ENCODE peak calls at places on chromosomes 6 and 20, in four cellular contexts. U, S, K and P are unnamed samples.

GRCh38 chr6:126312013-126312665 is 27.8 kb upstream of the CENPW start:
- DNase-seq in S (no peak), U (peak), K (peak), P (no peak)

GRCh38 chr6:1190361-1190760 is 121.5 kb upstream of the FOXQ1 start:
- DNase-seq in K (no peak), S (no peak), U (peak), P (no peak)

GRCh38 chr6:152356659-152357058 is 280.5 kb downstream of the SYNE1 start:
- DNase-seq in S (no peak), K (no peak), U (peak), P (no peak)

GRCh38 chr6:137820425-137820824 is 46.6 kb upstream of the TNFAIP3 start:
- DNase-seq in K (no peak), U (no peak), S (no peak), P (no peak)

GRCh38 chr6:164967102-164967501 is 342.3 kb downstream of the C6orf118 start:
- DNase-seq in U (no peak), K (no peak), S (no peak), P (peak)

GRCh38 chr20:49656304-49656703 is 57.4 kb downstream of the B4GALT5 start:
- DNase-seq in K (no peak), U (no peak), S (no peak), P (no peak)

GRCh38 chr20:31712112-31712553 is 10.5 kb downstream of the BCL2L1 start:
- DNase-seq in K (peak), S (no peak), U (peak), P (no peak)

GRCh38 chr20:49276201-49276894 is 1.5 kb downstream of the ZNFX1 start:
- DNase-seq in K (no peak), U (no peak), S (no peak), P (no peak)

GRCh38 chr6:159170999-159171712 is 2.0 kb downstream of the FNDC1 start:
- DNase-seq in S (no peak), K (no peak), U (no peak), P (no peak)

GRCh38 chr6:37254881-37255280 is 2.7 kb upstream of the TBC1D22B start:
- DNase-seq in U (no peak), S (no peak), K (no peak), P (no peak)

GRCh38 chr6:42101186-42101657 is 41.2 kb downstream of the C6orf132 start:
- DNase-seq in K (no peak), S (no peak), U (peak), P (no peak)

GRCh38 chr20:31833130-31833930 is 12.1 kb downstream of the FOXS1 start:
- DNase-seq in U (peak), K (peak), S (no peak), P (peak)

GRCh38 chr6:24497254-24497989 is 2.7 kb downstream of the ALDH5A1 start:
- DNase-seq in U (no peak), K (no peak), S (no peak), P (no peak)

GRCh38 chr6:6453186-6453585 is 132.7 kb upstream of the F13A1 start:
- DNase-seq in S (no peak), U (no peak), K (no peak), P (no peak)

GRCh38 chr6:44253307-44254101 is 3.8 kb downstream of the SLC35B2 start:
- DNase-seq in K (no peak), U (peak), S (no peak), P (peak)

GRCh38 chr6:30122515-30122914 is 9.6 kb upstream of the TRIM31 start:
- DNase-seq in S (no peak), K (no peak), U (no peak), P (no peak)

GRCh38 chr6:140992678-140993077 is 1140.0 kb upstream of the GJE1 start:
- DNase-seq in K (no peak), S (no peak), U (no peak), P (no peak)

GRCh38 chr20:37670426-37670825 is 23.4 kb upstream of the CTNNBL1 start:
- DNase-seq in K (no peak), U (no peak), S (no peak), P (no peak)

GRCh38 chr6:167146173-167146572 is 11.6 kb downstream of the GPR31 start:
- DNase-seq in K (no peak), S (no peak), U (no peak), P (no peak)

GRCh38 chr20:22700387-22700786 is 116.0 kb upstream of the FOXA2 start:
- DNase-seq in K (no peak), U (no peak), S (no peak), P (no peak)

GRCh38 chr6:106134087-106134770 is 48.1 kb downstream of the PRDM1 start:
- DNase-seq in U (no peak), K (no peak), S (no peak), P (no peak)

GRCh38 chr6:7196685-7197283 is 89.0 kb downstream of the RREB1 start:
- DNase-seq in U (no peak), K (no peak), S (no peak), P (no peak)

GRCh38 chr6:157859775-157860504 is 36.9 kb downstream of the SNX9 start:
- DNase-seq in K (no peak), U (peak), S (no peak), P (no peak)

GRCh38 chr6:167761794-167762258 is 64.9 kb upstream of the AFDN start:
- DNase-seq in K (no peak), U (peak), S (no peak), P (no peak)

GRCh38 chr6:111502154-111502553 is 19.1 kb upstream of the REV3L start:
- DNase-seq in U (no peak), S (no peak), K (no peak), P (no peak)

GRCh38 chr6:111499269-111499793 is 16.3 kb upstream of the REV3L start:
- DNase-seq in K (no peak), U (no peak), S (no peak), P (no peak)

GRCh38 chr6:111503194-111503593 is 20.2 kb upstream of the REV3L start:
- DNase-seq in K (no peak), S (no peak), U (no peak), P (no peak)

GRCh38 chr6:111503660-111504059 is 20.6 kb upstream of the REV3L start:
- DNase-seq in S (no peak), K (no peak), U (peak), P (no peak)
- TF ChIP-seq KDM1A in S (no peak), K (no peak), U (no peak), P (no peak)

GRCh38 chr20:47847882-47848485 is 62.7 kb upstream of the SULF2 start:
- DNase-seq in K (no peak), S (no peak), U (no peak), P (no peak)

GRCh38 chr20:47849596-47849995 is 64.3 kb upstream of the SULF2 start:
- DNase-seq in S (no peak), K (no peak), U (no peak), P (no peak)

DNA sequence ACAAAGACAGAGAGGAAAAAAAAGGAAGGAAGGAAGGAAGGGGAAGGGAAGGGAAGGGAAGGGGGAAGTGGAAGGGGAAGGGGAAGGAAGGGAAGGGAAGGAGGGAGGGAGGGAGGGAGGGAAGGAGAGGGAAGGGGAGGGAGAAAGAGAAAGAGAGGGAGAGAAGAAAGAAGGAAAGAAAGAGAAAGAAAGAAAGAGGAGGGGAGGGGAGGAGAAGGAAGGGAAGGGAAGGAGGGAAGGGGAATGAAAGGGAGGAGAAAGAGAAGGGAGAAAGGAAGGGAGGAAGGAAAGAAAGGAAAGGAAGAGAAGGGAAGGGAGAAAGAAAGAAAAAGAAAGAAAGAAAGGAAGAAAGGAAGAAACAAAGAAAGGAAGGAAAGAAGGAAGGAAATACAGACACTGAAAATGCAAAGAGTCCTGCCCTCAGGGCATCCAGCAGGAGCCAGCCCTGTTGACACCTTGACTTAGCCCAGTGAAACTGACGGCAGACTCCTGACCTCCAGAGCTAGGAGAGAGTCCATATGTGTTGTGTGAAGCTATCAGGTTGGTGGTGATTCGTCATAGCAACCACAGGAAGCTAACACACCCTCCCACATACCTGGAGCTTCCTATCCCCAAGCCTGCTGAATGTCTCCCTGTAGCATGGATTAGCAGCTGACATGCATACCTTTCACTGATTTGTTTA is 58.7 kb upstream of the SULF2 start:
- DNase-seq in U (peak), K (no peak), S (no peak), P (no peak)
- TF ChIP-seq SP1 in U (no peak), K (no peak), S (no peak), P (no peak)

GRCh38 chr6:78607188-78607587 is 260.2 kb upstream of the IRAK1BP1 start:
- DNase-seq in S (no peak), U (no peak), K (no peak), P (no peak)
- TF ChIP-seq KDM1A in S (no peak), U (no peak), K (no peak), P (no peak)

DNA sequence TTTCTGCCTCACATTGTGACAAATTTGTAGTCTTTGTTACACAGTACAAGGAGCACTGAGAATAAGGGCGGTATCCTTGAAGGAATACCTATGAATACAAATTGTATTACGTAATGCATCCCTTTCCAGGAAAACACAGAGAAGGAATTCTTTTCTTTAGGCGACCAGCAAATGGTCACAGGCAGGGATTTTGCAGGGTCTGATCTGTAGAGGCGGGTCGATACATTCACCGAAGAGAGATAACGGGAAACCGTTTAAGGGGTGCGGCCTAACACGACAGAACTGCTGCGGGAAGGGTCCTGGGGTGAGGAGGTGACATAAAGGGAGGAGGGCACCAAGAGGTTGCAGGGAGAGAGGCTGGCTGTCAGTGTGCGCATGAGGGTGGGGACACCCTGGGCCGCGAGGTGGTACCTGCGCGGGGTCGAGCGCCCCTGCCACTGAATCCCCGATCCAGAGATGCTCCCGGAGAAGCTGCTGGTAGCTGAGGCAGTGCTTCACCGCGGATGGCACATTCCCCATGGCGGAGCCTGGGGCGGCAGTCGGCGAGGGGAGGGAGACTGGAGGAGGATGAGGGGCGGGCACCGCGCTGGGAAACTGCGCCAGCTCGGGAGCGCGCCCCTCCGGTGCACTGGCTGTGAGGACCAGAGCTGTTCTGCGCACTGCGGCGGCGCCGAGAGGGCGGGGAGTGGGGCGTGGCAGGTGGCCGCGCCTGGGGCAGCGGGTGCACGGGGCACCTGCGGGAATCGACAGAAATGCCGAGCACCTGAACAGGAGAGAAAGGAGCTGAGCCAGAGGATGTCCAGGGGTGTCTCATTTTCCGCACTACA is at the start of gene HMGCLL1:
- DNase-seq in K (no peak), S (no peak), U (no peak), P (peak)
- TF ChIP-seq SP1 in K (no peak), S (no peak), U (no peak), P (no peak)